ENCODE peak calls at places on chromosomes 6 and 20, in seven cellular contexts. X is transverse colon, M is heart right ventricle, O is endothelial cell, C is cardiac fibroblast, V is kidney, D is IMR-90. H is an unnamed sample.

GRCh38 chr6:43506667-43507471 is 3.3 kb downstream of the LRRC73 start:
- DNase-seq in C (peak), X (peak), V (no peak), D (peak), O (peak), M (peak), H (peak)

GRCh38 chr6:89597988-89598387 is 40.6 kb downstream of the LYRM2 start:
- DNase-seq in O (no peak), V (no peak), X (no peak), C (peak), D (no peak), M (no peak), H (peak)

GRCh38 chr20:19735446-19735845 is 22.6 kb upstream of the RIN2 start:
- DNase-seq in M (peak), C (peak), X (peak), O (no peak), V (peak), D (peak), H (peak)

GRCh38 chr6:43628392-43629103 is 516 bp downstream of the GTPBP2 start:
- DNase-seq in D (peak), X (peak), M (peak), V (peak), O (peak), C (peak), H (peak)

GRCh38 chr6:11050735-11051134 is 6.6 kb upstream of the ELOVL2 start:
- DNase-seq in C (peak), D (peak), X (no peak), V (no peak), M (no peak), O (no peak), H (no peak)

GRCh38 chr20:63023836-63024571 is 17.2 kb upstream of the BHLHE23 start:
- DNase-seq in O (no peak), M (no peak), C (no peak), X (no peak), D (no peak), V (peak), H (no peak)

GRCh38 chr20:4490045-4490444 is 231.7 kb upstream of the PRND start:
- DNase-seq in X (no peak), D (no peak), V (no peak), O (no peak), C (no peak), M (no peak), H (no peak)

GRCh38 chr6:107866606-107867301 is 42.6 kb upstream of the SCML4 start:
- DNase-seq in C (peak), D (peak), M (no peak), O (peak), V (no peak), X (no peak), H (peak)

DNA sequence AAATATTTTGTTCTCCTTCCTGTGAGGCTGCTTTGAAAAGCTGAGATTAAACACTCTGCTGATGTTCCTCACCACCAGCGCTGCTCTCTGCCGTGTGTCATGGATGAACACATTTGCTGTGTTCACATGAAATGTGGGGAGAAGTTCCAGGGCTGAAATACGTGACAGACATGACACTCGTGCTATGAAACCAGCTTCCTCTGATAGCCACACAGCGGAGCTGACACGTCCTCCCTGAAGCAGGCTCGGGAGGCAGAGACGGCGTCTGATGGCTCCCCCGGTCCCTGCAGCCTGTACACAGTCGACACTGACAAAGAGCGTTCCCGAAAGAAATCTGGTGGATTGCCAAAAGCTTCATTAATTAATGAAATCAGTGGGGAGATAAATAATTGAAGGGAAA is 17.5 kb downstream of the AGPAT4 start:
- DNase-seq in V (no peak), C (no peak), M (no peak), X (no peak), O (no peak), D (no peak), H (no peak)
- TF ChIP-seq CTCF in V (no peak), C (no peak), M (no peak), X (no peak), O (no peak), D (no peak), H (no peak)

DNA sequence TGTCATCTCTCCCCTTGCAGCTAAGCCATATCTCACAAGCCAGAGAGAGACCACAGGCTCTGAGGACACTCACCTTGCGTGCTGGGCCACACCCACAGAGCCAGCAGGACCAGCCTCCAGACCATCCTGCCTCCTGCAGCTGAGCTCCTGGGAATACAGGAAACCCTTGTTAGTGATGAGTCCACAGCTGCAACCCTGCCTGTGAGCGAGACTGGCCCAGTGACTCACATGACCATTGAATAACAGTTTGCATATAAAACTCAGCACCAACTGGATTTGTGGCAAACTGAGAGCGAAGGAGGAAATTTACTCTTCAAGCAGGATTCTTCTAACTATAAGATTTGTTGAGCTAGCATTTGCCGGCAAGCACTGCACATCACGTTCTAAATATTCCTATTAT is 3.0 kb downstream of the THBS2 start:
- DNase-seq in X (no peak), O (no peak), D (peak), M (no peak), V (no peak), C (peak), H (peak)
- TF ChIP-seq CTCF in X (no peak), O (no peak), D (no peak), M (no peak), V (no peak), C (no peak), H (no peak)

GRCh38 chr20:35447082-35447789 is 8.2 kb upstream of the CEP250 start:
- DNase-seq in X (peak), V (peak), M (peak), O (peak), D (peak), C (peak), H (peak)
- TF ChIP-seq CTCF in X (peak), V (peak), M (peak), O (peak), D (peak), C (peak), H (peak)

GRCh38 chr6:121858310-121858709 is 422.9 kb downstream of the GJA1 start:
- DNase-seq in X (no peak), D (no peak), C (no peak), O (no peak), M (no peak), V (no peak), H (no peak)
- TF ChIP-seq CTCF in X (no peak), D (no peak), C (no peak), O (no peak), M (no peak), V (no peak), H (no peak)

GRCh38 chr6:2482773-2483172 is 237.4 kb upstream of the GMDS start:
- DNase-seq in C (no peak), X (no peak), D (no peak), M (no peak), V (no peak), O (no peak), H (no peak)
- TF ChIP-seq CTCF in C (peak), X (no peak), D (no peak), M (no peak), V (no peak), O (peak), H (no peak)

GRCh38 chr6:160028487-160029275 is 59.8 kb downstream of the IGF2R start:
- DNase-seq in M (no peak), O (no peak), V (no peak), D (no peak), C (no peak), X (no peak), H (no peak)
- TF ChIP-seq CTCF in M (no peak), O (no peak), V (no peak), D (no peak), C (no peak), X (no peak), H (no peak)

GRCh38 chr6:168479421-168479820 is 38.4 kb downstream of the SMOC2 start:
- DNase-seq in V (no peak), M (no peak), D (no peak), C (no peak), O (no peak), X (no peak), H (no peak)

GRCh38 chr6:168485804-168486203 is 44.8 kb downstream of the SMOC2 start:
- DNase-seq in X (no peak), D (no peak), V (no peak), M (no peak), C (no peak), O (no peak), H (no peak)

GRCh38 chr6:168475188-168476013 is 34.4 kb downstream of the SMOC2 start:
- DNase-seq in M (no peak), O (no peak), V (no peak), D (no peak), X (no peak), C (no peak), H (no peak)

DNA sequence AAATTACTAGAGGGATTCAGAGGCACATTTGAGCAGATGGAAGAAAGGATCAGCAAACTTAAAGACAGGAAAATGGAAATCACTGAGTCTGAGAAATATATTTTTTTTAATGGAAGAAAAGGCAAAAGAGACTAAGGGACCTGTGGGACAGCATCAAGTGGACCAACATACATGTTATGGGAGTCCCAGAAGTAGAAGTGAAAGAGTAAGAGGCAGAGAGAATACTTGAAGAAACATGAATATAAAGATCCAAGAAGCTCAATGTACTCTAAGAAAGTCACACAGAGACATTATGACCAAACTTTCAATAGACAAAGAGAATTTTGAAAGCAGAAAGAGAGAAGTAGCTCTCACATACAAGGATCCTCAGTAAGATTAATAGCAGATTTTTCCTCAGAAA is 39.5 kb downstream of the SMOC2 start:
- DNase-seq in C (no peak), D (no peak), O (no peak), X (no peak), M (no peak), V (no peak), H (no peak)
- TF ChIP-seq CTCF in C (no peak), D (no peak), O (no peak), X (no peak), M (no peak), V (no peak), H (no peak)

GRCh38 chr6:162343196-162343901 is 384.2 kb downstream of the PRKN start:
- DNase-seq in D (no peak), M (no peak), O (no peak), X (no peak), C (no peak), V (no peak), H (no peak)
- TF ChIP-seq CTCF in D (no peak), M (no peak), O (peak), X (no peak), C (no peak), V (no peak), H (no peak)

DNA sequence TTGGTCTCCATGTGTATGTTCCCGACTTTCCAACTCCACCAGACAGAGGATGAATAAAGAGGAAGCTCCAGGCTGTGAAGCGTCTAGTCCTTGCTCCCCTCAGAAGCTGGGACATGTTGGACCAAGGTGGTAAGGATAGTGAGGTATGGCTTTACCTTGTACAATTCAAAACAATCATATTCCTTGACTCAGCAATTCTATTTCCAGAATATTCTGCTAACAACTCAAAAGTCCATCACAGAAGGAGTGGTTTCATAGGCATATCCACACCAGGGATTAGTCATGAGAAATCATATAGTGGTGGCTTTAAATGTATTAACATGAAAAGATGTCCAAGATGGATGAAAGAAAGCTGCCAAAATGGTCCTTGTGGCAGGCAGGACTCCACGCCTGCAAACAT is 19.8 kb downstream of the FKBP1A start:
- DNase-seq in D (no peak), C (no peak), V (no peak), X (no peak), M (peak), O (no peak), H (no peak)
- TF ChIP-seq CTCF in D (no peak), C (no peak), V (no peak), X (no peak), M (no peak), O (no peak), H (no peak)

GRCh38 chr6:75504902-75505233 is 11.3 kb upstream of the FILIP1 start:
- DNase-seq in V (no peak), D (no peak), C (peak), O (no peak), M (peak), X (no peak), H (no peak)
- TF ChIP-seq CTCF in V (no peak), D (peak), C (peak), O (no peak), M (peak), X (no peak), H (no peak)